ENCODE peak calls at places on chromosomes 5 and 9, in four cellular contexts. S is upper lobe of right lung, Y is PC-9, E is hepatocyte. I is an unnamed sample.

GRCh38 chr9:5557606-5558587 is 47.6 kb downstream of the PDCD1LG2 start:
- DNase-seq in S (no peak), Y (no peak), E (no peak), I (no peak)

GRCh38 chr9:104075801-104076753 is 18.0 kb upstream of the SMC2 start:
- DNase-seq in S (no peak), Y (no peak), E (peak; percentile 10), I (peak; percentile 70)

GRCh38 chr9:128552153-128552743 is at the start of gene SPTAN1:
- DNase-seq in S (peak; percentile 96), Y (peak; percentile 56), E (peak; percentile 96), I (peak; percentile 76)

GRCh38 chr9:136700959-136701664 is 11.3 kb upstream of the DIPK1B start:
- DNase-seq in S (peak; percentile 64), Y (no peak), E (no peak), I (no peak)

GRCh38 chr5:159824188-159825153 is 91.8 kb upstream of the ADRA1B start:
- DNase-seq in S (no peak), Y (peak; percentile 73), E (no peak), I (peak; percentile 53)

GRCh38 chr9:137028281-137029057 is 432 bp upstream of the ABCA2 start:
- DNase-seq in S (peak; percentile 87), Y (no peak), E (peak; percentile 91), I (no peak)

GRCh38 chr9:113990975-113991471 is 87.1 kb downstream of the AMBP start:
- DNase-seq in S (no peak), Y (no peak), E (no peak), I (no peak)

GRCh38 chr9:69019808-69020207 is 5.9 kb upstream of the PRKACG start:
- DNase-seq in S (no peak), Y (no peak), E (no peak), I (no peak)

GRCh38 chr5:112366987-112367386 is 52.1 kb downstream of the EPB41L4A start:
- DNase-seq in S (no peak), Y (no peak), E (peak; percentile 43), I (no peak)

GRCh38 chr5:61298066-61298465 is 34.0 kb upstream of the ZSWIM6 start:
- DNase-seq in S (no peak), Y (peak; percentile 28), E (no peak), I (no peak)

GRCh38 chr5:73938938-73939320 is 312.9 kb downstream of the ARHGEF28 start:
- DNase-seq in S (no peak), Y (no peak), E (no peak), I (no peak)

GRCh38 chr5:53262348-53262970 is 152.9 kb upstream of the MOCS2 start:
- DNase-seq in S (no peak), Y (no peak), E (peak; percentile 29), I (peak; percentile 74)

GRCh38 chr5:82285206-82285605 is 7.1 kb upstream of the RPS23 start:
- DNase-seq in S (no peak), Y (no peak), E (no peak), I (no peak)

GRCh38 chr5:54194326-54194725 is 116.0 kb downstream of the ARL15 start:
- DNase-seq in S (no peak), Y (no peak), E (no peak), I (no peak)

GRCh38 chr9:135992486-135993408 is 31.6 kb upstream of the UBAC1 start:
- DNase-seq in S (peak; percentile 90), Y (no peak), E (peak; percentile 93), I (peak; percentile 14)

GRCh38 chr5:66354407-66354806 is 210.3 kb downstream of the SREK1 start:
- DNase-seq in S (no peak), Y (no peak), E (no peak), I (no peak)

GRCh38 chr5:170479484-170479883 is 24.3 kb upstream of the KCNIP1 start:
- DNase-seq in S (no peak), Y (no peak), E (peak; percentile 37), I (no peak)

GRCh38 chr9:99030610-99031009 is 74.3 kb upstream of the TGFBR1 start:
- DNase-seq in S (no peak), Y (peak; percentile 53), E (no peak), I (no peak)

GRCh38 chr5:96433066-96433447 is at the start of gene PCSK1:
- DNase-seq in S (no peak), Y (no peak), E (no peak), I (no peak)

GRCh38 chr9:129610473-129611301 is 10.2 kb downstream of the C9orf50 start:
- DNase-seq in S (peak; percentile 88), Y (no peak), E (peak; percentile 91), I (no peak)

GRCh38 chr9:99919930-99920329 is 13.5 kb downstream of the STX17 start:
- DNase-seq in S (no peak), Y (no peak), E (no peak), I (no peak)

GRCh38 chr9:26807161-26807560 is 85.4 kb downstream of the CAAP1 start:
- DNase-seq in S (no peak), Y (no peak), E (no peak), I (no peak)

GRCh38 chr5:142547445-142548374 is 138.2 kb downstream of the FGF1 start:
- DNase-seq in S (no peak), Y (no peak), E (no peak), I (no peak)

GRCh38 chr9:95104966-95105365 is 212.5 kb downstream of the FANCC start:
- DNase-seq in S (no peak), Y (no peak), E (no peak), I (no peak)

GRCh38 chr9:16681659-16681990 is 188.8 kb downstream of the BNC2 start:
- DNase-seq in S (no peak), Y (no peak), E (no peak), I (no peak)

GRCh38 chr5:43008369-43009158 is 31.6 kb downstream of the ANXA2R start:
- DNase-seq in S (peak; percentile 88), Y (peak; percentile 94), E (peak; percentile 89), I (peak; percentile 86)

GRCh38 chr5:157447246-157447645 is 12.8 kb upstream of the NIPAL4 start:
- DNase-seq in S (no peak), Y (peak; percentile 59), E (peak; percentile 55), I (no peak)

GRCh38 chr5:143775258-143775657 is 36.7 kb upstream of the HMHB1 start:
- DNase-seq in S (no peak), Y (no peak), E (no peak), I (no peak)

GRCh38 chr5:37063739-37064138 is 185.4 kb downstream of the CPLANE1 start:
- DNase-seq in S (no peak), Y (no peak), E (no peak), I (no peak)

GRCh38 chr9:840343-840742 is 1.2 kb upstream of the DMRT1 start:
- DNase-seq in S (no peak), Y (no peak), E (no peak), I (no peak)

GRCh38 chr5:113343343-113343742 is 91.4 kb downstream of the TSSK1B start:
- DNase-seq in S (no peak), Y (no peak), E (peak; percentile 31), I (peak; percentile 41)

DNA sequence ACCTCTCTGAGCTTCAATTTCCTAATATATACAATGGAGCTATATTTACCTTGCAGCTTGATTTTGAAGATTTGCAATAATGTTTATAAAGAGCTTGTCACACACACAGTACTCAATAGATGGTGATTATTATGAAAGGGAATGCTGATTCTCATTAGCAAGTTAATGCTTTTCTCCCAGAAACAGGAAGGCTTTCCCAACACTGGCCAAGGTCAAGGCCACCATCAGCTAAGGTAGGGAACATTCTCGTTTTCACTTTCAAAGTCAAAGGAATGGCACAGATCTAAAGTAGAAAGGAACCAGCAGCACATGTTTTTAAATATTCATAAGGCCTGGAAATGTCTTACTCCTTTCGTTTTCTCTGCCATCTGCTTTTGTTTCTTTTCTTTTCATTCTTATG is 266.7 kb downstream of the CRB2 start:
- DNase-seq in S (no peak), Y (no peak), E (no peak), I (no peak)
- H3K27ac ChIP-seq in S (no peak overlapping the region), Y (no peak overlapping the region), E (no peak overlapping the region), I (no peak overlapping the region)

DNA sequence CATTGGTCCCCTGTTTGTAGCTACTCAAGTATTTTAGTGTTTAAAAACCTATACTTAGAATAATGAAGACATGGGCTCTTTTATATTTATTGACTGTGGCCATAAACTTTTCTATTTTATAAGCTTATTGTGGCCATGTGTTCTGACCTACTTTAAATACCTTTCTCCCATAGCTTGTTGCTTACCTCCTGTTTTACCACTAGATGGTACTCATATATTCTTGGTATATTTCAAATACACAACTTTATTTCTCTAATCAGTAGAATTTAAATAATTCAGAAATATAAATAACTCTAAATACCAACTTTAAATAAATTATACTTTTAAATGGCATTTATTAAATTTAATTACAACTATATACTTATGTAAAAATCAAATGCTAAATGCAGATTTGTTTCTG is 498.0 kb downstream of the PRDM9 start:
- DNase-seq in S (no peak), Y (no peak), E (no peak), I (no peak)
- TF ChIP-seq CTCF in S (no peak), Y (peak; percentile 20), E (peak; percentile 44), I (peak; percentile 46)

DNA sequence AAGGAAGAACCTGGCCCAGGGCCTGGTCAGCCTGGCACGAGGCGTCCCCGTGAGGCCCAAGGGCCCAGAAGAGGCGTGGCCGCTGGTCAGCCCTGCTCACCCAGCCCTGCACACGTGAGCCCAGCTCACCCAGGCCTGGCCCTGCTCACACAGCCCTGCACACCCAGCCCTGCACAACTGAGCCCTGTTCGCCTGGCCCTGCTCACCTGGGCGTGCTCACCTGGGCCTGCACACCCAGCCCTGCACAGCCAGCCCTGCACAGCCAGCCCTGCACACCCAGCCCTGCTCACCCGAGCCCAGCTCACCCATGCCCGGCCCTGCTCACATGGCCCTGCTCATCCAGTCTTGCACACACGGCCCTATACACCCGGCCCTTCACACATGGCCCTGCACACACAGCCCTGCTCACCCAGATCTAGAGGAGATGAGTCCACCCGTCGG is 2.1 kb downstream of the ZDHHC11 start:
- DNase-seq in S (peak; percentile 54), Y (no peak), E (no peak), I (no peak)
- H3K4me1 ChIP-seq in S (no peaks in the 10 kb centered on the region), Y (no peaks in the 10 kb centered on the region), E (no peaks in the 10 kb centered on the region), I (no peaks in the 10 kb centered on the region)

GRCh38 chr5:138360941-138361452 is 8.5 kb downstream of the KDM3B start:
- DNase-seq in S (no peak), Y (no peak), E (no peak), I (no peak)
- H3K27ac ChIP-seq in S (no peak overlapping the region), Y (no peak overlapping the region), E (no peak overlapping the region), I (no peak overlapping the region)

GRCh38 chr5:108579236-108579635 is 168.5 kb upstream of the FER start:
- DNase-seq in S (no peak), Y (no peak), E (no peak), I (no peak)
- TF ChIP-seq CTCF in S (no peak), Y (no peak), E (no peak), I (no peak)

GRCh38 chr5:76332620-76333170 is 70.4 kb upstream of the IQGAP2 start:
- DNase-seq in S (no peak), Y (no peak), E (no peak), I (no peak)
- H3K4me1 ChIP-seq in S (no peaks in the 10 kb centered on the region), Y (no peaks in the 10 kb centered on the region), E (peaks cover 15% of the 10 kb centered on the region), I (no peaks in the 10 kb centered on the region)